ENCODE peak calls at places on chromosomes 1 and 21, in seven cellular contexts. T is aorta, K is ovary, R is IMR-90, H is fibroblast of lung, A is uterus, U is cardiac muscle cell. G is an unnamed sample.

GRCh38 chr1:87941292-87941946 is 612.7 kb downstream of the LMO4 start:
- DNase-seq in T (no peak), K (no peak), R (no peak), H (no peak), A (no peak), U (no peak), G (no peak)

GRCh38 chr1:2221271-2221670 is 6.8 kb upstream of the SKI start:
- DNase-seq in T (no peak), K (no peak), R (no peak), H (no peak), A (no peak), U (no peak), G (no peak)

GRCh38 chr1:171480035-171480434 is 5.3 kb upstream of the PRRC2C start:
- DNase-seq in T (no peak), K (no peak), R (no peak), H (no peak), A (no peak), U (no peak), G (no peak)

GRCh38 chr1:226417830-226418546 is 10.1 kb upstream of the PARP1 start:
- DNase-seq in T (no peak), K (no peak), R (no peak), H (no peak), A (no peak), U (no peak), G (no peak)

GRCh38 chr1:64171797-64172281 is 31.6 kb upstream of the UBE2U start:
- DNase-seq in T (no peak), K (no peak), R (peak; percentile 85), H (peak; percentile 73), A (no peak), U (no peak), G (peak; percentile 45)

GRCh38 chr1:88890790-88891317 is 513 bp downstream of the GTF2B start:
- DNase-seq in T (no peak), K (no peak), R (peak; percentile 41), H (peak; percentile 41), A (no peak), U (peak; percentile 62), G (no peak)

GRCh38 chr1:166283190-166283589 is 116.4 kb upstream of the FAM78B start:
- DNase-seq in T (no peak), K (no peak), R (no peak), H (no peak), A (no peak), U (no peak), G (no peak)

GRCh38 chr21:42122398-42122797 is 51.3 kb downstream of the UMODL1 start:
- DNase-seq in T (peak; percentile 12), K (no peak), R (no peak), H (no peak), A (no peak), U (no peak), G (no peak)

GRCh38 chr1:220962031-220962751 is 82.9 kb downstream of the HLX start:
- DNase-seq in T (no peak), K (no peak), R (peak; percentile 98), H (peak; percentile 94), A (no peak), U (no peak), G (peak; percentile 99)

GRCh38 chr1:147597010-147597409 is 55.7 kb downstream of the BCL9 start:
- DNase-seq in T (no peak), K (no peak), R (no peak), H (no peak), A (no peak), U (no peak), G (no peak)

GRCh38 chr1:35611655-35612054 is 29.7 kb downstream of the PSMB2 start:
- DNase-seq in T (no peak), K (no peak), R (no peak), H (no peak), A (no peak), U (no peak), G (no peak)

GRCh38 chr1:47616906-47617305 is 179.1 kb downstream of the FOXD2 start:
- DNase-seq in T (no peak), K (no peak), R (no peak), H (no peak), A (no peak), U (no peak), G (no peak)

GRCh38 chr1:100443739-100444571 is 91.6 kb downstream of the CDC14A start:
- DNase-seq in T (no peak), K (no peak), R (peak; percentile 86), H (peak; percentile 18), A (no peak), U (no peak), G (no peak)

GRCh38 chr1:156091610-156092009 is 9.3 kb upstream of the MEX3A start:
- DNase-seq in T (no peak), K (no peak), R (no peak), H (no peak), A (no peak), U (no peak), G (no peak)

GRCh38 chr1:229557913-229558414 is 543 bp downstream of the ABCB10 start:
- DNase-seq in T (peak; percentile 63), K (peak; percentile 53), R (no peak), H (peak; percentile 20), A (peak; percentile 37), U (peak; percentile 66), G (no peak)

GRCh38 chr1:57102957-57103356 is 137.1 kb upstream of the C8B start:
- DNase-seq in T (no peak), K (no peak), R (no peak), H (no peak), A (no peak), U (peak; percentile 55), G (no peak)

GRCh38 chr1:73593379-73593778 is 604.6 kb downstream of the LRRIQ3 start:
- DNase-seq in T (no peak), K (peak; percentile 17), R (no peak), H (peak; percentile 13), A (no peak), U (peak; percentile 3), G (peak; percentile 51)
- H3K4me3 ChIP-seq in T (peak overlapping the region; percentile 37), K (peak overlapping the region; percentile 0), R (no peak overlapping the region), H (no peak overlapping the region), A (no peak overlapping the region), U (no peak overlapping the region), G (no peak overlapping the region)

GRCh38 chr1:13708380-13709010 is 8.5 kb downstream of the PRDM2 start:
- DNase-seq in T (no peak), K (no peak), R (no peak), H (no peak), A (no peak), U (no peak), G (no peak)
- H3K4me3 ChIP-seq in T (no peak overlapping the region), K (no peak overlapping the region), R (no peak overlapping the region), H (no peak overlapping the region), A (no peak overlapping the region), U (no peak overlapping the region), G (no peak overlapping the region)

DNA sequence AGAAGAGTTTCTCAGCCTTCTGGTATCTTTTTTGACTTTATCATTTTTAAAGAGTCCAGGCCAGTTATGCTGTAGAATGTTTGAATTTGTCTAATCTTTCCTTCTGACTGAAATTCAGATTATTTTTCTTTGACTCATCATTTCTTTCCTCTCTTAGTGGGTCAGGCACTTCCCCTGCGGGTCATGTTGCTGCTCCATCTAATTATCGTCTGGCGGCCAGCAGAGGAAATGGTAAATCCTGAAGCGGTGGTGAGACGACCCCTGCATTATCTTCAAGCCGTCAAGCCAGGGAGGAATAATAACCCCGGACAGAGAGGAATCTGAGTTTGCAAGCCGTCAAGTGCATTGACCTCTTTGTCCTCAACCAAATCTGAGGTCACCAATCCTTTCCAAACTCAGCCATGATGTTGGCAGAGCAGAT is 102.1 kb downstream of the ADSS2 start:
- DNase-seq in T (no peak), K (no peak), R (peak; percentile 31), H (no peak), A (no peak), U (no peak), G (no peak)
- H3K4me3 ChIP-seq in T (no peak overlapping the region), K (no peak overlapping the region), R (no peak overlapping the region), H (no peak overlapping the region), A (no peak overlapping the region), U (no peak overlapping the region), G (no peak overlapping the region)

DNA sequence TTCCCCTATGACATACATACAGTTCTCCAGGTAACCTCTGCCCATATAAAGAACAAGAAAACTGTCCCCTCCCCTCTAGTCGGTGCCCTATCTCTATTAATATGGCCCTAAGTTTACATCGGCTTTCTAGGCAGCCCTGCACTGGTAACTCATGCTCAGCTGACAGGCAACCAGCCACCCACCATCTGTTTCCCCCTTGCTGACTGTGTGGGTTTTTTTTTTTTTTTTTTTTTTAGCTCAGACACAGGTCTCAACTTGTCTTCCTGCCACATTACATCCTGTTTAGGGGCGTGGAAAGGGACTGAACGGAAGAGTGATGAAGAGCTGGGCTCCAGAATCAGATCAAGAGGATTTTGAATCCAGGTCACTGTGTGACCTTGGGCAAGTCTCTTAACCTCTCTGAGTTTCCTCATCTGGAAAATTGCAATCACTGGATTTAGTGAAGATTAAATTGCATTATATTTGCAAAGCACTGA is 14.0 kb downstream of the LAPTM5 start:
- DNase-seq in T (no peak), K (no peak), R (no peak), H (no peak), A (no peak), U (no peak), G (no peak)
- H3K4me3 ChIP-seq in T (no peak overlapping the region), K (no peak overlapping the region), R (no peak overlapping the region), H (no peak overlapping the region), A (no peak overlapping the region), U (no peak overlapping the region), G (no peak overlapping the region)

GRCh38 chr1:110465038-110465813 is 14.3 kb downstream of the PROK1 start:
- DNase-seq in T (no peak), K (no peak), R (no peak), H (no peak), A (no peak), U (no peak), G (no peak)
- H3K4me3 ChIP-seq in T (no peak overlapping the region), K (no peak overlapping the region), R (no peak overlapping the region), H (no peak overlapping the region), A (no peak overlapping the region), U (no peak overlapping the region), G (no peak overlapping the region)

GRCh38 chr1:24961961-24962861 is 32.1 kb upstream of the RUNX3 start:
- DNase-seq in T (no peak), K (no peak), R (no peak), H (no peak), A (no peak), U (peak; percentile 21), G (no peak)
- H3K4me3 ChIP-seq in T (no peak overlapping the region), K (no peak overlapping the region), R (no peak overlapping the region), H (no peak overlapping the region), A (no peak overlapping the region), U (no peak overlapping the region), G (no peak overlapping the region)

GRCh38 chr1:6460349-6461236 is 5.4 kb downstream of the TNFRSF25 start:
- DNase-seq in T (peak; percentile 58), K (no peak), R (no peak), H (no peak), A (no peak), U (no peak), G (no peak)
- H3K4me3 ChIP-seq in T (no peak overlapping the region), K (no peak overlapping the region), R (no peak overlapping the region), H (no peak overlapping the region), A (no peak overlapping the region), U (no peak overlapping the region), G (no peak overlapping the region)

G was measured in skeletal muscle cell.